ENCODE peak calls at places on chromosomes 12 and 14, in five cellular contexts. W is gastrocnemius medialis, N is aorta, G is right lobe of liver, X is left ventricle myocardium inferior. V is an unnamed sample.

GRCh38 chr12:124923906-124924734 is 9.7 kb upstream of the UBC start:
- DNase-seq in N (peak; percentile 41), W (no peak), X (no peak), G (no peak), V (no peak)

GRCh38 chr12:132565365-132565764 is 45.0 kb downstream of the LRCOL1 start:
- DNase-seq in N (no peak), X (no peak), G (no peak), W (no peak), V (no peak)

GRCh38 chr12:64610092-64610659 is at the start of gene RASSF3:
- DNase-seq in W (peak; percentile 26), X (peak; percentile 77), G (peak; percentile 85), N (peak; percentile 91), V (peak; percentile 71)

GRCh38 chr14:22047105-22047504 is 373.5 kb upstream of the OR4E1 start:
- DNase-seq in W (no peak), X (no peak), N (no peak), G (no peak), V (no peak)

GRCh38 chr14:68976160-68977067 is 2.7 kb downstream of the ACTN1 start:
- DNase-seq in G (peak; percentile 33), X (peak; percentile 58), N (peak; percentile 86), W (no peak), V (no peak)

GRCh38 chr14:38536376-38537038 is 280.6 kb upstream of the CLEC14A start:
- DNase-seq in G (no peak), N (no peak), W (no peak), X (no peak), V (no peak)

GRCh38 chr12:130969223-130969622 is 15.5 kb downstream of the ADGRD1 start:
- DNase-seq in G (no peak), W (no peak), X (no peak), N (no peak), V (no peak)

GRCh38 chr14:64190974-64191502 is 103.1 kb downstream of the ESR2 start:
- DNase-seq in X (no peak), N (no peak), G (no peak), W (no peak), V (no peak)

GRCh38 chr12:6867407-6868210 is at the start of gene TPI1:
- DNase-seq in N (peak; percentile 97), G (peak; percentile 92), W (peak; percentile 79), X (peak; percentile 88), V (peak; percentile 85)

GRCh38 chr14:51604078-51604477 is 47.6 kb upstream of the FRMD6 start:
- DNase-seq in G (no peak), N (no peak), X (no peak), W (no peak), V (no peak)
- H3K4me1 ChIP-seq in G (no peaks in the 10 kb centered on the region), N (no peaks in the 10 kb centered on the region), X (no peaks in the 10 kb centered on the region), W (no peaks in the 10 kb centered on the region), V (no peaks in the 10 kb centered on the region)

DNA sequence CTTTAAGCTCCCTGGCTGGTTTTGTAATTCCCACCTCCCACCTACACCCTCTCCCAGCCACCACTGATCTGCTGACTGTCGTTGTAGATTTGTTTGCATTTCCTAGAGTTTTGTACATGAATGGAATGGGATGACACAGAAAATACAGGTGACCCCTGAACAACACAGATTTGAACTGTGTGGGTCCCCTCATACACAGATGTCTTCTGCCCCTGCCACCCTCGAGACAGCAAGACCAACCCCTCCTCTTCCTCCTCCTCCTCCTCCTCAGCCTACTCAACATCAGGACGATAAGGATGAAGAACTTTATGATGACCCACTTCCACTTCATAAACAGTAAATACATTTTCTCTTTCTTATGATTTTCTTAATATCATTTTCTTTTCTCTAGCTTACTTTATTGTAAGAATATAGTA is 28.8 kb downstream of the SYNE3 start:
- DNase-seq in G (no peak), N (no peak), W (no peak), X (no peak), V (no peak)
- H3K4me1 ChIP-seq in G (peaks cover 47% of the 10 kb centered on the region), N (no peaks in the 10 kb centered on the region), W (peaks cover 42% of the 10 kb centered on the region), X (peaks cover 71% of the 10 kb centered on the region), V (peaks cover 24% of the 10 kb centered on the region)

GRCh38 chr12:13386269-13387039 is 189.9 kb downstream of the EMP1 start:
- DNase-seq in G (no peak), W (no peak), X (no peak), N (no peak), V (no peak)

GRCh38 chr12:13390921-13391320 is 194.4 kb downstream of the EMP1 start:
- DNase-seq in W (no peak), X (no peak), G (no peak), N (no peak), V (no peak)

GRCh38 chr12:13387074-13387473 is 190.5 kb downstream of the EMP1 start:
- DNase-seq in N (no peak), W (no peak), G (no peak), X (no peak), V (no peak)

DNA sequence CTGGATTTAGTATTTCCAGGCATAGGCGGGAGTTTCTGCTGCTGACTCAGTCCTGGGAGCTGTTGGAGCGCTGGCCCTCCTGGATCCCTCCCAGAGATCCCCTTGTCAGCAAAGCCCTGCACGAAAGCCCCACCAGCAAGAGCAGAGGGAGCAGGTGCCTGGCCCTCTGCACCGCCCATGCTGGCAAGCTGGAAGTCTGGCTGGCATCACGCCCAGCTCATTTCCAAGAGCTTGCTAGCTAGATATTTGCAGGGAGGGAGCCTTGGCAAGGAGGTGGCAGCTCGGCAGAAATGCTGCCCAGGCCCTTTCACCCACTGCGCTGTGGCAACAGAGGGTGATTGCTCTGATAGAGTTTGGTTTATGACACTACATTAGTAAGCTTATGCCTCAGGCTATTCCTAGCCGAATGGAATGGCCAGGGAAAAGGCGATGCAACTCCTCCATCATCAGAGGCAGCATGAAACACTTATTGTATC is 193.9 kb downstream of the EMP1 start:
- DNase-seq in W (peak; percentile 56), N (peak; percentile 95), X (peak; percentile 83), G (peak; percentile 94), V (peak; percentile 91)
- H3K4me1 ChIP-seq in W (peaks cover 13% of the 10 kb centered on the region), N (no peaks in the 10 kb centered on the region), X (peaks cover 14% of the 10 kb centered on the region), G (peaks cover 7% of the 10 kb centered on the region), V (peaks cover 2% of the 10 kb centered on the region)

GRCh38 chr12:27034607-27035293 is 12.4 kb downstream of the MED21 start:
- DNase-seq in W (no peak), X (no peak), N (no peak), G (no peak), V (no peak)
- H3K4me1 ChIP-seq in W (no peaks in the 10 kb centered on the region), X (no peaks in the 10 kb centered on the region), N (no peaks in the 10 kb centered on the region), G (peaks cover 9% of the 10 kb centered on the region), V (no peaks in the 10 kb centered on the region)

GRCh38 chr12:104480826-104481457 is 24.2 kb downstream of the CHST11 start:
- DNase-seq in N (no peak), X (peak; percentile 46), G (peak; percentile 50), W (no peak), V (no peak)
- H3K4me1 ChIP-seq in N (no peaks in the 10 kb centered on the region), X (peaks cover 15% of the 10 kb centered on the region), G (no peaks in the 10 kb centered on the region), W (no peaks in the 10 kb centered on the region), V (peaks cover 5% of the 10 kb centered on the region)

GRCh38 chr12:62629971-62630739 is 163.5 kb downstream of the MON2 start:
- DNase-seq in X (no peak), G (no peak), W (no peak), N (no peak), V (no peak)

GRCh38 chr12:62631531-62632520 is 165.2 kb downstream of the MON2 start:
- DNase-seq in X (peak; percentile 71), G (peak; percentile 82), W (peak; percentile 18), N (peak; percentile 87), V (peak; percentile 41)

GRCh38 chr12:62627181-62627580 is 160.6 kb downstream of the MON2 start:
- DNase-seq in N (no peak), X (no peak), G (no peak), W (no peak), V (no peak)

GRCh38 chr12:62632521-62632920 is 165.9 kb downstream of the MON2 start:
- DNase-seq in W (peak; percentile 12), X (peak; percentile 61), N (peak; percentile 82), G (peak; percentile 67), V (peak; percentile 33)

DNA sequence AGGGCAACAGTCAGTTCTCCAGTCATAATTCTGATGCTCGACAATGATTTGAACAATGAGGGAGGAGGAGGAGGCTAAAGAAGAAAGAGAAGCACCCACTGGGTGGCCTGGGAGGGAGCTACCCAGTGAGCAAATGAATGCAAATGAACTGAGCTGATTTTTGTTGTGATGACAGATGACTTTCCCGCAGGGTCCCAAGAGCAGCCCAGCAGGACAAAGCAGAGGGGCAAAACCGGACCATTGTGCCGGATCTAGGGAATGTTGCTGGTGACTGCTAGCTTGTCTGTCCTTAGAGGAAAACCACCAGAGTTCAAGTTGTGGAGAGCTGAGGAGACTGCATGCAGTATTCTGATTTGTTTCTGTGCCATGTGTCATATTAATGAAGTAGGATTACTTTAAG is 162.8 kb downstream of the MON2 start:
- DNase-seq in G (no peak), X (no peak), W (no peak), N (no peak), V (no peak)
- H3K4me1 ChIP-seq in G (peaks cover 19% of the 10 kb centered on the region), X (peaks cover 19% of the 10 kb centered on the region), W (peaks cover 11% of the 10 kb centered on the region), N (no peaks in the 10 kb centered on the region), V (no peaks in the 10 kb centered on the region)

GRCh38 chr12:3071710-3072109 is 5.5 kb upstream of the TSPAN9 start:
- DNase-seq in X (no peak), N (no peak), W (no peak), G (no peak), V (no peak)
- H3K4me1 ChIP-seq in X (peaks cover 47% of the 10 kb centered on the region), N (no peaks in the 10 kb centered on the region), W (peaks cover 13% of the 10 kb centered on the region), G (no peaks in the 10 kb centered on the region), V (no peaks in the 10 kb centered on the region)

V was measured in lung.